ENCODE peak calls at places on chromosomes 2 and 18, in six cellular contexts. C is H9, X is neuronal stem cell, W is H1, Y is IMR-90, E is mesendoderm. U is an unnamed sample.

GRCh38 chr2:64359892-64360657 is 93.9 kb upstream of the LGALSL start:
- DNase-seq in C (peak), X (no peak), W (no peak), Y (peak), E (peak), U (peak)

GRCh38 chr18:26956894-26957293 is 91.4 kb upstream of the AQP4 start:
- DNase-seq in C (peak), X (no peak), W (peak), Y (no peak), E (peak), U (no peak)

GRCh38 chr2:238247841-238248440 is 8.1 kb upstream of the HES6 start:
- DNase-seq in C (no peak), X (no peak), W (no peak), Y (no peak), E (no peak), U (no peak)

GRCh38 chr2:32135409-32135808 is 30.3 kb upstream of the SLC30A6 start:
- DNase-seq in C (no peak), X (no peak), W (no peak), Y (peak), E (peak), U (peak)

GRCh38 chr18:51030537-51031258 is 685 bp downstream of the SMAD4 start:
- DNase-seq in C (peak), X (peak), W (no peak), Y (peak), E (peak), U (peak)

GRCh38 chr2:95385570-95385984 is 16.9 kb upstream of the FAHD2A start:
- DNase-seq in C (peak), X (no peak), W (no peak), Y (no peak), E (no peak), U (no peak)

GRCh38 chr2:25078171-25079049 is 36.5 kb downstream of the EFR3B start:
- DNase-seq in C (no peak), X (no peak), W (no peak), Y (peak), E (peak), U (peak)

GRCh38 chr2:236731767-236732580 is 162.3 kb downstream of the ACKR3 start:
- DNase-seq in C (no peak), X (no peak), W (no peak), Y (peak), E (peak), U (peak)

GRCh38 chr2:241550616-241551580 is 7.6 kb upstream of the BOK start:
- DNase-seq in C (no peak), X (no peak), W (no peak), Y (no peak), E (no peak), U (no peak)

GRCh38 chr18:78758496-78758895 is 221.1 kb upstream of the SALL3 start:
- DNase-seq in C (no peak), X (no peak), W (no peak), Y (no peak), E (no peak), U (no peak)

GRCh38 chr2:11715987-11716652 is 30.3 kb upstream of the LPIN1 start:
- DNase-seq in C (no peak), X (no peak), W (no peak), Y (no peak), E (no peak), U (no peak)

GRCh38 chr2:182553483-182553882 is 126.6 kb upstream of the PDE1A start:
- DNase-seq in C (no peak), X (no peak), W (no peak), Y (no peak), E (no peak), U (peak)

GRCh38 chr2:134926231-134926931 is 7.8 kb downstream of the CCNT2 start:
- DNase-seq in C (no peak), X (no peak), W (no peak), Y (peak), E (peak), U (no peak)

GRCh38 chr2:234500394-234501006 is 3.6 kb upstream of the ARL4C start:
- DNase-seq in C (peak), X (no peak), W (no peak), Y (peak), E (peak), U (peak)

GRCh38 chr2:20449501-20450200 is 2.8 kb downstream of the RHOB start:
- DNase-seq in C (no peak), X (no peak), W (no peak), Y (peak), E (peak), U (peak)

GRCh38 chr18:60649107-60649506 is 276.5 kb upstream of the MC4R start:
- DNase-seq in C (no peak), X (no peak), W (no peak), Y (no peak), E (no peak), U (no peak)

GRCh38 chr2:237213325-237214040 is 127.8 kb downstream of the COPS8 start:
- DNase-seq in C (peak), X (no peak), W (no peak), Y (peak), E (peak), U (no peak)

GRCh38 chr2:5685225-5685624 is 7.0 kb upstream of the SOX11 start:
- DNase-seq in C (no peak), X (no peak), W (no peak), Y (no peak), E (no peak), U (no peak)

GRCh38 chr18:36465970-36466369 is 168.5 kb downstream of the FHOD3 start:
- DNase-seq in C (no peak), X (no peak), W (no peak), Y (no peak), E (peak), U (no peak)

GRCh38 chr2:163341426-163341825 is 394.4 kb downstream of the FIGN start:
- DNase-seq in C (no peak), X (no peak), W (no peak), Y (peak), E (no peak), U (no peak)

GRCh38 chr2:47776621-47777020 is 6.3 kb upstream of the MSH6 start:
- DNase-seq in C (no peak), X (no peak), W (no peak), Y (peak), E (no peak), U (no peak)

GRCh38 chr2:200305797-200306718 is at the start of gene SPATS2L:
- DNase-seq in C (peak), X (peak), W (no peak), Y (peak), E (peak), U (peak)

GRCh38 chr2:71000780-71001591 is 6.3 kb upstream of the TEX261 start:
- DNase-seq in C (peak), X (peak), W (no peak), Y (peak), E (peak), U (peak)

GRCh38 chr2:173983414-173983871 is 18.3 kb upstream of the SP3 start:
- DNase-seq in C (no peak), X (no peak), W (no peak), Y (peak), E (no peak), U (no peak)

GRCh38 chr2:20509766-20510490 is 63.1 kb downstream of the RHOB start:
- DNase-seq in C (peak), X (no peak), W (peak), Y (peak), E (peak), U (peak)

GRCh38 chr18:75390854-75391253 is 36.6 kb downstream of the SMIM21 start:
- DNase-seq in C (no peak), X (no peak), W (no peak), Y (no peak), E (no peak), U (no peak)

GRCh38 chr2:238521870-238522269 is 95.1 kb downstream of the ASB1 start:
- DNase-seq in C (no peak), X (no peak), W (no peak), Y (no peak), E (no peak), U (no peak)

GRCh38 chr2:62038980-62039771 is 133.7 kb downstream of the COMMD1 start:
- DNase-seq in C (no peak), X (no peak), W (no peak), Y (peak), E (no peak), U (no peak)

GRCh38 chr2:111071480-111072143 is 49.1 kb upstream of the BCL2L11 start:
- DNase-seq in C (no peak), X (no peak), W (no peak), Y (peak), E (no peak), U (no peak)

GRCh38 chr2:147149589-147150245 is 695.1 kb upstream of the ACVR2A start:
- DNase-seq in C (no peak), X (no peak), W (no peak), Y (no peak), E (no peak), U (peak)

GRCh38 chr18:74196220-74197119 is 48.1 kb downstream of the TIMM21 start:
- DNase-seq in C (peak), X (peak), W (no peak), Y (peak), E (peak), U (peak)

GRCh38 chr2:221817052-221817451 is 244.9 kb upstream of the EPHA4 start:
- DNase-seq in C (no peak), X (no peak), W (no peak), Y (no peak), E (no peak), U (peak)

GRCh38 chr2:43340066-43340465 is 113.7 kb upstream of the ZFP36L2 start:
- DNase-seq in C (no peak), X (no peak), W (no peak), Y (peak), E (no peak), U (no peak)

GRCh38 chr2:162113771-162114168 is 38.3 kb downstream of the GCG start:
- DNase-seq in C (no peak), X (no peak), W (no peak), Y (peak), E (peak), U (peak)

GRCh38 chr2:128450211-128451015 is 131.7 kb upstream of the HS6ST1 start:
- DNase-seq in C (peak), X (no peak), W (no peak), Y (no peak), E (no peak), U (no peak)

GRCh38 chr2:159032580-159032979 is 64.1 kb downstream of the TANC1 start:
- DNase-seq in C (no peak), X (no peak), W (no peak), Y (no peak), E (no peak), U (no peak)

GRCh38 chr2:159034728-159035127 is 66.3 kb downstream of the TANC1 start:
- DNase-seq in C (no peak), X (no peak), W (no peak), Y (no peak), E (no peak), U (no peak)

GRCh38 chr2:159030674-159031380 is 62.4 kb downstream of the TANC1 start:
- DNase-seq in C (peak), X (peak), W (peak), Y (peak), E (peak), U (peak)

GRCh38 chr2:159029936-159030335 is 61.5 kb downstream of the TANC1 start:
- DNase-seq in C (no peak), X (no peak), W (no peak), Y (no peak), E (no peak), U (no peak)

GRCh38 chr2:159032156-159032555 is 63.7 kb downstream of the TANC1 start:
- DNase-seq in C (no peak), X (no peak), W (no peak), Y (no peak), E (no peak), U (no peak)
- H3K9ac ChIP-seq in C (no peak), X (no peak), W (no peak), Y (no peak), E (no peak), U (no peak)

GRCh38 chr2:240434728-240435456 is 571 bp upstream of the GPC1 start:
- DNase-seq in C (peak), X (peak), W (no peak), Y (peak), E (peak), U (peak)

GRCh38 chr2:240435457-240435954 is at the start of gene GPC1:
- DNase-seq in C (peak), X (peak), W (no peak), Y (peak), E (peak), U (peak)

GRCh38 chr2:240437181-240437860 is 1.9 kb downstream of the GPC1 start:
- DNase-seq in C (no peak), X (no peak), W (no peak), Y (no peak), E (no peak), U (no peak)

GRCh38 chr2:240436626-240437180 is 1.2 kb downstream of the GPC1 start:
- DNase-seq in C (no peak), X (no peak), W (no peak), Y (peak), E (peak), U (no peak)

GRCh38 chr2:240435955-240436625 is 627 bp downstream of the GPC1 start:
- DNase-seq in C (no peak), X (no peak), W (no peak), Y (peak), E (peak), U (no peak)
- H3K23ac ChIP-seq in C (no peak), X (peak), W (no peak), Y (no peak), E (no peak), U (no peak)

GRCh38 chr2:219476605-219477578 is 21.8 kb upstream of the GMPPA start:
- DNase-seq in C (peak), X (peak), W (no peak), Y (no peak), E (peak), U (no peak)
- H3K9ac ChIP-seq in C (peak), X (peak), W (no peak), Y (no peak), E (peak), U (no peak)

GRCh38 chr2:216081487-216082387 is at the start of the genes PECR and TMEM169:
- DNase-seq in C (peak), X (peak), W (no peak), Y (peak), E (peak), U (peak)
- H3K23ac ChIP-seq in C (no peak), X (peak), W (no peak), Y (peak), E (peak), U (no peak)

DNA sequence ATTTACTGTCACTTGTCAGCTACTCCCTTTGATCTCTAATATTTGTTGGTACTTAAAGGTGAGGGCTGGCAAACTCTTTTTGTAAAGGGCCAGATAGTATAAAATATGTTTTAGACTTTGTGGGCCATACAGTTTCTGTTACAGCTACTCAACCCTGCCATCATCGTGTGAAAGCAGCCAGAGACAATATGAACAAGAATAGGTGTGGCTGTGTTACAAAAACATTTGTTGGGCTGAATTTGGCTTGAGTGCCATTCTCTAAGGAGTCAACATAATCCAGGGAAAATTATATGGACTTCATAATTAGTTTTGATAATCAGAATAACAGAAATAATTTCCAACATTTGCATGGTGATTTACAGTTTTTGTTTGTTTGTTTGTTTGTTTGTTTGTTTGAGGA is 190.6 kb downstream of the LTBP1 start:
- DNase-seq in C (no peak), X (no peak), W (no peak), Y (no peak), E (no peak), U (no peak)
- H3K9ac ChIP-seq in C (no peak), X (no peak), W (no peak), Y (peak), E (no peak), U (no peak)

GRCh38 chr2:105398522-105399206 is at the start of gene FHL2:
- DNase-seq in C (peak), X (peak), W (peak), Y (peak), E (peak), U (peak)
- H3K23ac ChIP-seq in C (no peak), X (peak), W (no peak), Y (peak), E (peak), U (no peak)

GRCh38 chr2:148720501-148720998 is 76.0 kb downstream of the EPC2 start:
- DNase-seq in C (no peak), X (no peak), W (no peak), Y (peak), E (no peak), U (no peak)
- H3K9ac ChIP-seq in C (no peak), X (peak), W (no peak), Y (no peak), E (no peak), U (no peak)

GRCh38 chr18:10526211-10526949 is 553 bp downstream of the NAPG start:
- DNase-seq in C (peak), X (peak), W (no peak), Y (peak), E (peak), U (peak)
- H3K23ac ChIP-seq in C (no peak), X (peak), W (no peak), Y (peak), E (no peak), U (no peak)

U was measured in trophoblast cell.